ENCODE peak calls at places on chromosomes 11 and 22, in nine cellular contexts. One of them, this sample, is unnamed.

GRCh38 chr11:87589082-87589481 is 551.3 kb downstream of the TMEM135 start:
- DNase-seq in HEK293T: no peak
- DNase-seq in posterior cingulate gyrus: no peak
- DNase-seq in activated CD8-positive, alpha-beta memory T cell treated with anti-CD3 and anti-CD28 coated beads for 1 hour: no peak
- DNase-seq in HL-60: no peak
- DNase-seq in NCI-H82: peak
- DNase-seq in AG09309: no peak
- DNase-seq in nephron progenitor cell: no peak
- DNase-seq in transverse colon: no peak
- DNase-seq in this sample: no peak

GRCh38 chr22:35541254-35541748 is 670 bp downstream of the RASD2 start:
- DNase-seq in HEK293T: peak
- DNase-seq in posterior cingulate gyrus: no peak
- DNase-seq in activated CD8-positive, alpha-beta memory T cell treated with anti-CD3 and anti-CD28 coated beads for 1 hour: no peak
- DNase-seq in HL-60: no peak
- DNase-seq in NCI-H82: peak
- DNase-seq in AG09309: no peak
- DNase-seq in nephron progenitor cell: peak
- DNase-seq in transverse colon: peak
- DNase-seq in this sample: peak

GRCh38 chr11:67530282-67530592 is 7.0 kb upstream of the CABP2 start:
- DNase-seq in HEK293T: no peak
- DNase-seq in posterior cingulate gyrus: no peak
- DNase-seq in activated CD8-positive, alpha-beta memory T cell treated with anti-CD3 and anti-CD28 coated beads for 1 hour: no peak
- DNase-seq in HL-60: no peak
- DNase-seq in NCI-H82: no peak
- DNase-seq in AG09309: no peak
- DNase-seq in nephron progenitor cell: no peak
- DNase-seq in transverse colon: no peak
- DNase-seq in this sample: no peak

GRCh38 chr11:27233654-27234042 is 129.4 kb downstream of the CCDC34 start:
- DNase-seq in HEK293T: no peak
- DNase-seq in posterior cingulate gyrus: no peak
- DNase-seq in activated CD8-positive, alpha-beta memory T cell treated with anti-CD3 and anti-CD28 coated beads for 1 hour: no peak
- DNase-seq in HL-60: no peak
- DNase-seq in NCI-H82: peak
- DNase-seq in AG09309: no peak
- DNase-seq in nephron progenitor cell: no peak
- DNase-seq in transverse colon: peak
- DNase-seq in this sample: no peak

GRCh38 chr22:49824936-49825335 is 2.7 kb downstream of the BRD1 start:
- DNase-seq in HEK293T: no peak
- DNase-seq in posterior cingulate gyrus: no peak
- DNase-seq in activated CD8-positive, alpha-beta memory T cell treated with anti-CD3 and anti-CD28 coated beads for 1 hour: no peak
- DNase-seq in HL-60: no peak
- DNase-seq in NCI-H82: no peak
- DNase-seq in AG09309: no peak
- DNase-seq in nephron progenitor cell: no peak
- DNase-seq in transverse colon: no peak
- DNase-seq in this sample: no peak

GRCh38 chr22:50341977-50342650 is 1.0 kb upstream of the PPP6R2 start:
- DNase-seq in HEK293T: peak
- DNase-seq in posterior cingulate gyrus: peak
- DNase-seq in activated CD8-positive, alpha-beta memory T cell treated with anti-CD3 and anti-CD28 coated beads for 1 hour: peak
- DNase-seq in HL-60: peak
- DNase-seq in NCI-H82: peak
- DNase-seq in AG09309: no peak
- DNase-seq in nephron progenitor cell: peak
- DNase-seq in transverse colon: peak
- DNase-seq in this sample: peak

GRCh38 chr22:17077255-17077654 is 7.5 kb upstream of the IL17RA start:
- DNase-seq in HEK293T: no peak
- DNase-seq in posterior cingulate gyrus: no peak
- DNase-seq in activated CD8-positive, alpha-beta memory T cell treated with anti-CD3 and anti-CD28 coated beads for 1 hour: no peak
- DNase-seq in HL-60: no peak
- DNase-seq in NCI-H82: no peak
- DNase-seq in AG09309: peak
- DNase-seq in nephron progenitor cell: no peak
- DNase-seq in transverse colon: no peak
- DNase-seq in this sample: no peak

GRCh38 chr11:128215238-128215882 is 372.0 kb downstream of the ETS1 start:
- DNase-seq in HEK293T: no peak
- DNase-seq in posterior cingulate gyrus: no peak
- DNase-seq in activated CD8-positive, alpha-beta memory T cell treated with anti-CD3 and anti-CD28 coated beads for 1 hour: no peak
- DNase-seq in HL-60: no peak
- DNase-seq in NCI-H82: no peak
- DNase-seq in AG09309: no peak
- DNase-seq in nephron progenitor cell: no peak
- DNase-seq in transverse colon: no peak
- DNase-seq in this sample: no peak

GRCh38 chr22:31400023-31400397 is 606 bp downstream of the DRG1 start:
- DNase-seq in HEK293T: no peak
- DNase-seq in posterior cingulate gyrus: no peak
- DNase-seq in activated CD8-positive, alpha-beta memory T cell treated with anti-CD3 and anti-CD28 coated beads for 1 hour: no peak
- DNase-seq in HL-60: no peak
- DNase-seq in NCI-H82: peak
- DNase-seq in AG09309: no peak
- DNase-seq in nephron progenitor cell: peak
- DNase-seq in transverse colon: peak
- DNase-seq in this sample: no peak

GRCh38 chr11:130894322-130895025 is 21.8 kb downstream of the SNX19 start:
- DNase-seq in HEK293T: peak
- DNase-seq in posterior cingulate gyrus: peak
- DNase-seq in activated CD8-positive, alpha-beta memory T cell treated with anti-CD3 and anti-CD28 coated beads for 1 hour: no peak
- DNase-seq in HL-60: peak
- DNase-seq in NCI-H82: peak
- DNase-seq in AG09309: no peak
- DNase-seq in nephron progenitor cell: peak
- DNase-seq in transverse colon: peak
- DNase-seq in this sample: peak

GRCh38 chr22:38607680-38608079 is 37.7 kb upstream of the DMC1 start:
- DNase-seq in HEK293T: no peak
- DNase-seq in posterior cingulate gyrus: no peak
- DNase-seq in activated CD8-positive, alpha-beta memory T cell treated with anti-CD3 and anti-CD28 coated beads for 1 hour: no peak
- DNase-seq in HL-60: no peak
- DNase-seq in NCI-H82: no peak
- DNase-seq in AG09309: no peak
- DNase-seq in nephron progenitor cell: no peak
- DNase-seq in transverse colon: no peak
- DNase-seq in this sample: no peak

GRCh38 chr22:37430941-37431340 is 3.7 kb upstream of the ELFN2 start:
- DNase-seq in HEK293T: no peak
- DNase-seq in posterior cingulate gyrus: no peak
- DNase-seq in activated CD8-positive, alpha-beta memory T cell treated with anti-CD3 and anti-CD28 coated beads for 1 hour: no peak
- DNase-seq in HL-60: no peak
- DNase-seq in NCI-H82: no peak
- DNase-seq in AG09309: no peak
- DNase-seq in nephron progenitor cell: no peak
- DNase-seq in transverse colon: no peak
- DNase-seq in this sample: no peak

GRCh38 chr11:80586464-80586863 is 1145.6 kb upstream of the TENM4 start:
- DNase-seq in HEK293T: no peak
- DNase-seq in posterior cingulate gyrus: no peak
- DNase-seq in activated CD8-positive, alpha-beta memory T cell treated with anti-CD3 and anti-CD28 coated beads for 1 hour: no peak
- DNase-seq in HL-60: no peak
- DNase-seq in NCI-H82: no peak
- DNase-seq in AG09309: no peak
- DNase-seq in nephron progenitor cell: no peak
- DNase-seq in transverse colon: no peak
- DNase-seq in this sample: no peak

GRCh38 chr11:3723014-3723708 is 52.0 kb upstream of the CHRNA10 start:
- DNase-seq in HEK293T: no peak
- DNase-seq in posterior cingulate gyrus: no peak
- DNase-seq in activated CD8-positive, alpha-beta memory T cell treated with anti-CD3 and anti-CD28 coated beads for 1 hour: no peak
- DNase-seq in HL-60: peak
- DNase-seq in NCI-H82: no peak
- DNase-seq in AG09309: peak
- DNase-seq in nephron progenitor cell: no peak
- DNase-seq in transverse colon: no peak
- DNase-seq in this sample: no peak

GRCh38 chr11:44939673-44940072 is 11.0 kb downstream of the TP53I11 start:
- DNase-seq in HEK293T: peak
- DNase-seq in posterior cingulate gyrus: no peak
- DNase-seq in activated CD8-positive, alpha-beta memory T cell treated with anti-CD3 and anti-CD28 coated beads for 1 hour: no peak
- DNase-seq in HL-60: no peak
- DNase-seq in NCI-H82: peak
- DNase-seq in AG09309: no peak
- DNase-seq in nephron progenitor cell: no peak
- DNase-seq in transverse colon: no peak
- DNase-seq in this sample: no peak

GRCh38 chr22:27213291-27213690 is 555.9 kb downstream of the MIAT start:
- DNase-seq in HEK293T: no peak
- DNase-seq in posterior cingulate gyrus: no peak
- DNase-seq in activated CD8-positive, alpha-beta memory T cell treated with anti-CD3 and anti-CD28 coated beads for 1 hour: no peak
- DNase-seq in HL-60: no peak
- DNase-seq in NCI-H82: no peak
- DNase-seq in AG09309: no peak
- DNase-seq in nephron progenitor cell: no peak
- DNase-seq in transverse colon: no peak
- DNase-seq in this sample: no peak

GRCh38 chr11:73334244-73335203 is 26.4 kb downstream of the ARHGEF17 start:
- DNase-seq in HEK293T: no peak
- DNase-seq in posterior cingulate gyrus: no peak
- DNase-seq in activated CD8-positive, alpha-beta memory T cell treated with anti-CD3 and anti-CD28 coated beads for 1 hour: no peak
- DNase-seq in HL-60: no peak
- DNase-seq in NCI-H82: no peak
- DNase-seq in AG09309: no peak
- DNase-seq in nephron progenitor cell: peak
- DNase-seq in transverse colon: peak
- DNase-seq in this sample: peak

GRCh38 chr11:12986194-12986898 is 22.8 kb upstream of the RASSF10 start:
- DNase-seq in HEK293T: no peak
- DNase-seq in posterior cingulate gyrus: no peak
- DNase-seq in activated CD8-positive, alpha-beta memory T cell treated with anti-CD3 and anti-CD28 coated beads for 1 hour: no peak
- DNase-seq in HL-60: no peak
- DNase-seq in NCI-H82: no peak
- DNase-seq in AG09309: no peak
- DNase-seq in nephron progenitor cell: no peak
- DNase-seq in transverse colon: no peak
- DNase-seq in this sample: no peak

GRCh38 chr22:29940526-29940925 is 57.6 kb downstream of the MTMR3 start:
- DNase-seq in HEK293T: no peak
- DNase-seq in posterior cingulate gyrus: no peak
- DNase-seq in activated CD8-positive, alpha-beta memory T cell treated with anti-CD3 and anti-CD28 coated beads for 1 hour: no peak
- DNase-seq in HL-60: no peak
- DNase-seq in NCI-H82: no peak
- DNase-seq in AG09309: no peak
- DNase-seq in nephron progenitor cell: no peak
- DNase-seq in transverse colon: no peak
- DNase-seq in this sample: no peak

GRCh38 chr11:30230714-30231113 is at the start of gene FSHB:
- DNase-seq in HEK293T: no peak
- DNase-seq in posterior cingulate gyrus: no peak
- DNase-seq in activated CD8-positive, alpha-beta memory T cell treated with anti-CD3 and anti-CD28 coated beads for 1 hour: no peak
- DNase-seq in HL-60: no peak
- DNase-seq in NCI-H82: no peak
- DNase-seq in AG09309: no peak
- DNase-seq in nephron progenitor cell: no peak
- DNase-seq in transverse colon: no peak
- DNase-seq in this sample: no peak

GRCh38 chr11:77381749-77382693 is 80.5 kb upstream of the GDPD4 start:
- DNase-seq in HEK293T: no peak
- DNase-seq in posterior cingulate gyrus: no peak
- DNase-seq in activated CD8-positive, alpha-beta memory T cell treated with anti-CD3 and anti-CD28 coated beads for 1 hour: no peak
- DNase-seq in HL-60: no peak
- DNase-seq in NCI-H82: peak
- DNase-seq in AG09309: peak
- DNase-seq in nephron progenitor cell: no peak
- DNase-seq in transverse colon: no peak
- DNase-seq in this sample: no peak